ENCODE peak calls at places on chromosomes 5 and 9, in six cellular contexts. One of them, this sample, is unnamed. For H3K4me1, the result is how much of the 10 kb centered on the place peaks cover.

GRCh38 chr5:6202615-6203365 is 175.6 kb downstream of the MED10 start:
- DNase-seq in IMR-90: no peak
- DNase-seq in MM.1S: no peak
- DNase-seq in small intestine: no peak
- DNase-seq in SJSA1: no peak
- DNase-seq in sigmoid colon: no peak
- DNase-seq in this sample: no peak

GRCh38 chr9:84670106-84670800 is 724 bp downstream of the NTRK2 start:
- DNase-seq in sigmoid colon: no peak
- DNase-seq in SJSA1: no peak
- DNase-seq in MM.1S: peak
- DNase-seq in IMR-90: no peak
- DNase-seq in small intestine: no peak
- DNase-seq in this sample: no peak

GRCh38 chr5:173802670-173803165 is 85.4 kb upstream of the CPEB4 start:
- DNase-seq in sigmoid colon: peak
- DNase-seq in MM.1S: no peak
- DNase-seq in IMR-90: peak
- DNase-seq in SJSA1: no peak
- DNase-seq in small intestine: peak
- DNase-seq in this sample: peak

GRCh38 chr9:23321049-23321448 is 505.0 kb downstream of the ELAVL2 start:
- DNase-seq in small intestine: no peak
- DNase-seq in IMR-90: no peak
- DNase-seq in sigmoid colon: no peak
- DNase-seq in SJSA1: no peak
- DNase-seq in MM.1S: no peak
- DNase-seq in this sample: no peak

GRCh38 chr5:107478068-107478641 is 192.6 kb downstream of the EFNA5 start:
- DNase-seq in sigmoid colon: no peak
- DNase-seq in MM.1S: no peak
- DNase-seq in SJSA1: no peak
- DNase-seq in small intestine: peak
- DNase-seq in IMR-90: no peak
- DNase-seq in this sample: no peak

GRCh38 chr9:136546697-136547481 is 1.0 kb upstream of the NOTCH1 start:
- DNase-seq in SJSA1: no peak
- DNase-seq in sigmoid colon: peak
- DNase-seq in IMR-90: peak
- DNase-seq in small intestine: peak
- DNase-seq in MM.1S: peak
- DNase-seq in this sample: peak

GRCh38 chr5:53249529-53249928 is 140.0 kb upstream of the MOCS2 start:
- DNase-seq in sigmoid colon: peak
- DNase-seq in small intestine: no peak
- DNase-seq in MM.1S: no peak
- DNase-seq in IMR-90: peak
- DNase-seq in SJSA1: peak
- DNase-seq in this sample: peak

GRCh38 chr5:121160591-121160990 is 691.1 kb upstream of the FTMT start:
- DNase-seq in small intestine: no peak
- DNase-seq in SJSA1: no peak
- DNase-seq in MM.1S: no peak
- DNase-seq in sigmoid colon: no peak
- DNase-seq in IMR-90: no peak
- DNase-seq in this sample: no peak

GRCh38 chr5:43110606-43111170 is 10.0 kb upstream of the ZNF131 start:
- DNase-seq in MM.1S: peak
- DNase-seq in SJSA1: no peak
- DNase-seq in IMR-90: no peak
- DNase-seq in small intestine: peak
- DNase-seq in sigmoid colon: no peak
- DNase-seq in this sample: no peak

GRCh38 chr9:127178646-127179632 is 56.5 kb upstream of the ANGPTL2 start:
- DNase-seq in SJSA1: peak
- DNase-seq in IMR-90: no peak
- DNase-seq in sigmoid colon: peak
- DNase-seq in MM.1S: no peak
- DNase-seq in small intestine: no peak
- DNase-seq in this sample: no peak
- H3K4me1 ChIP-seq in SJSA1: under half
- H3K4me1 ChIP-seq in IMR-90: under half
- H3K4me1 ChIP-seq in sigmoid colon: under half
- H3K4me1 ChIP-seq in MM.1S: under half
- H3K4me1 ChIP-seq in small intestine: under half
- H3K4me1 ChIP-seq in this sample: under half

DNA sequence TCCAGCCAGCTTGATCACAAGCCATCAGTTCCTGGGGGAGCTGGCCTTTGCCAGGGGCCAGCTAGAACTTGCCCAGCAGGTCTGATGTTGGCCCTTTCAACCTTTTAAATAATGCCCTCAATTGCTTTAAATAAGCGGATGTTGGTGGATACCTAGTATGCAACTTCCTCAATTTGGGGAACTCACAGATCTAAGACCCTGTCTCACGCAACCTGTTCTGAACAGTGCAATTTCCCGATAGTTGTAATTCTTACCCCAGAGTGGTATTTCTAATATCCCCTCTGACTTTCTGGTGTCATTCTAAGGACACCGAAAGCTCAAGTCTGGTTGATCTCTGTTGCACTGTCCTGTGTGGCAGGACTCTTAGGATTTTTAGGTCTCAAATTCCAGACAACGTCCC is 23.1 kb downstream of the GALNT12 start:
- DNase-seq in IMR-90: no peak
- DNase-seq in small intestine: no peak
- DNase-seq in sigmoid colon: no peak
- DNase-seq in MM.1S: no peak
- DNase-seq in SJSA1: no peak
- DNase-seq in this sample: no peak
- H3K4me1 ChIP-seq in IMR-90: under half
- H3K4me1 ChIP-seq in small intestine: under half
- H3K4me1 ChIP-seq in sigmoid colon: under half
- H3K4me1 ChIP-seq in MM.1S: under half
- H3K4me1 ChIP-seq in SJSA1: under half
- H3K4me1 ChIP-seq in this sample: under half

GRCh38 chr5:136043551-136043950 is 14.8 kb downstream of the TGFBI start:
- DNase-seq in sigmoid colon: peak
- DNase-seq in SJSA1: no peak
- DNase-seq in MM.1S: no peak
- DNase-seq in small intestine: no peak
- DNase-seq in IMR-90: no peak
- DNase-seq in this sample: no peak
- H3K4me1 ChIP-seq in sigmoid colon: under half
- H3K4me1 ChIP-seq in SJSA1: under half
- H3K4me1 ChIP-seq in MM.1S: under half
- H3K4me1 ChIP-seq in small intestine: under half
- H3K4me1 ChIP-seq in IMR-90: under half
- H3K4me1 ChIP-seq in this sample: under half

DNA sequence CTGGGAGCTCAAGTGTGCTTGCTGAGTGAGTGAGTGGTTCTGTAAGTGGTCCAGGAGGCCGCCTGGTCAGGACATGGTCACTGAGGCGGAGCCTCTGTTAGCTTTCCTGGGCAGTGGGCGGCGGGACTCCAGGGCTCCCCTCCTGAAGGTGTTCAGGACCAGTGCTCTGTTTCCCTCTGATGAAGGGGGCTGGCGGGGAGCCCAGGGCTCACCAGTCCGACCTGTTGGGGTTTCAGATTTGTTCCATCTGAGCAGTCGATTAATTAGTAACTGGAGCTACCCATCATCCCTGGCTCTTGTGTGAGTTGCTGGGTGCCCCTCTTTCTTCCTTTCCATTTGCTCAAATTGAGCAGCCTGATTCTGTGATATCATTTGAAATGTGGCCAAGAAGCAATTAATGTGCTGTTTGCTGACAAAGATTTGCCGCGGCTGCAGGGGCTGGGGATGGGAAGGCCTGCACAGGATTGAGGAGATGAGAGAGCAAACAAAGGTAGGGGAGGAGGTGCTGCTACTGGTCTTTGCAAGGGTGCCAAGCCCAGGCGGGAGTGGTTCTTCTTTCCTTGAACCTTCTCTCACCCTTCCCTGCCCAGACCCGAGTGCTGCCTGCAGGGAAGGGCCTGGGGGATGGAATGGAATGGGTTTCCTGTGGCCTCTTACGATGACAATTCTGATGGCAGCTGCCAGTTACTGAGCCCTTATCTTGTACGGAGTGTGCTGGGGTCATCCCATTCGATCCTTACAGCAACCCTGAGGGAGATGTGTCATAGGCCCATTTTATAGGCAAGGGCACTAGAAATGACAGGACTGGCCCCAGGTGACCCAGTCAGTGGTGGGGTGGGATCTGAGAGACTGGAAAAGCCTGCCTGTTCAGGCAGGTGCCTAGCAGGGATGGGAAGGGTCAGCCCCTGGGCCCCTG is 92.9 kb upstream of the PITX1 start:
- DNase-seq in small intestine: peak
- DNase-seq in MM.1S: no peak
- DNase-seq in sigmoid colon: no peak
- DNase-seq in SJSA1: no peak
- DNase-seq in IMR-90: no peak
- DNase-seq in this sample: no peak
- H3K4me1 ChIP-seq in small intestine: under half
- H3K4me1 ChIP-seq in MM.1S: under half
- H3K4me1 ChIP-seq in sigmoid colon: under half
- H3K4me1 ChIP-seq in SJSA1: under half
- H3K4me1 ChIP-seq in IMR-90: under half
- H3K4me1 ChIP-seq in this sample: under half

GRCh38 chr9:131395027-131395744 is 1.3 kb downstream of the PRRC2B start:
- DNase-seq in sigmoid colon: no peak
- DNase-seq in SJSA1: no peak
- DNase-seq in IMR-90: no peak
- DNase-seq in MM.1S: peak
- DNase-seq in small intestine: peak
- DNase-seq in this sample: peak
- H3K4me1 ChIP-seq in sigmoid colon: under half
- H3K4me1 ChIP-seq in SJSA1: under half
- H3K4me1 ChIP-seq in IMR-90: under half
- H3K4me1 ChIP-seq in MM.1S: under half
- H3K4me1 ChIP-seq in small intestine: under half
- H3K4me1 ChIP-seq in this sample: under half

GRCh38 chr5:150500328-150500841 is 7.5 kb upstream of the NDST1 start:
- DNase-seq in SJSA1: no peak
- DNase-seq in small intestine: peak
- DNase-seq in IMR-90: no peak
- DNase-seq in sigmoid colon: no peak
- DNase-seq in MM.1S: no peak
- DNase-seq in this sample: no peak
- H3K4me1 ChIP-seq in SJSA1: half or more
- H3K4me1 ChIP-seq in small intestine: under half
- H3K4me1 ChIP-seq in IMR-90: half or more
- H3K4me1 ChIP-seq in sigmoid colon: under half
- H3K4me1 ChIP-seq in MM.1S: under half
- H3K4me1 ChIP-seq in this sample: half or more